ENCODE peak calls at places on chromosome 14, in nine cellular contexts. Y is testis; L is kidney; J is activated CD8-positive, alpha-beta T cell treated with anti-CD3 and anti-CD28 coated beads for 36 hours; W is neural crest cell; H is right lobe of liver; G is GM23338; D is HFF-Myc; O is pancreas. S is an unnamed sample.

GRCh38 chr14:99531221-99532096 is 50.2 kb downstream of the CCNK start:
- DNase-seq in Y (no peak), L (no peak), J (no peak), W (no peak), H (no peak), G (peak; percentile 53), D (no peak), O (no peak), S (peak; percentile 28)

GRCh38 chr14:91885113-91885712 is 17.9 kb upstream of the TC2N start:
- DNase-seq in Y (no peak), L (peak; percentile 55), J (no peak), W (no peak), H (no peak), G (no peak), D (no peak), O (no peak), S (no peak)

GRCh38 chr14:94756310-94756709 is 13.6 kb downstream of the GSC start:
- DNase-seq in Y (no peak), L (no peak), J (no peak), W (no peak), H (no peak), G (no peak), D (no peak), O (no peak), S (no peak)

GRCh38 chr14:20413785-20414117 is 450 bp upstream of the TEP1 start:
- DNase-seq in Y (peak; percentile 30), L (no peak), J (peak; percentile 45), W (no peak), H (no peak), G (peak; percentile 40), D (no peak), O (no peak), S (no peak)

GRCh38 chr14:60183724-60184596 is 18.8 kb upstream of the DHRS7 start:
- DNase-seq in Y (no peak), L (no peak), J (peak; percentile 18), W (peak; percentile 13), H (no peak), G (peak; percentile 84), D (no peak), O (no peak), S (no peak)

GRCh38 chr14:90785474-90785873 is 30.8 kb downstream of the TTC7B start:
- DNase-seq in Y (peak; percentile 49), L (peak; percentile 57), J (no peak), W (no peak), H (peak; percentile 53), G (peak; percentile 72), D (peak; percentile 19), O (peak; percentile 58), S (no peak)

GRCh38 chr14:106067935-106068334 is 541.6 kb downstream of the TMEM121 start:
- DNase-seq in Y (no peak), L (no peak), J (peak; percentile 22), W (no peak), H (no peak), G (no peak), D (no peak), O (no peak), S (no peak)

GRCh38 chr14:68576031-68576430 is 216.8 kb downstream of the ZFP36L1 start:
- DNase-seq in Y (no peak), L (no peak), J (no peak), W (no peak), H (no peak), G (no peak), D (no peak), O (no peak), S (no peak)

GRCh38 chr14:70755655-70756054 is 53.7 kb downstream of the MAP3K9 start:
- DNase-seq in Y (no peak), L (no peak), J (no peak), W (no peak), H (no peak), G (no peak), D (no peak), O (no peak), S (no peak)

GRCh38 chr14:55731881-55732498 is 152.0 kb downstream of the KTN1 start:
- DNase-seq in Y (peak; percentile 69), L (no peak), J (peak; percentile 72), W (peak; percentile 62), H (no peak), G (peak; percentile 79), D (no peak), O (no peak), S (no peak)

GRCh38 chr14:90273532-90273931 is 17.2 kb downstream of the PSMC1 start:
- DNase-seq in Y (peak; percentile 65), L (no peak), J (no peak), W (no peak), H (no peak), G (no peak), D (no peak), O (no peak), S (no peak)

GRCh38 chr14:105909046-105909827 is 382.9 kb downstream of the TMEM121 start:
- DNase-seq in Y (no peak), L (peak; percentile 43), J (no peak), W (no peak), H (no peak), G (no peak), D (no peak), O (peak; percentile 9), S (no peak)

GRCh38 chr14:56195727-56196126 is 77.5 kb downstream of the PELI2 start:
- DNase-seq in Y (no peak), L (peak; percentile 66), J (peak; percentile 70), W (no peak), H (no peak), G (no peak), D (peak; percentile 85), O (peak; percentile 41), S (no peak)

GRCh38 chr14:61147898-61148549 is 133.1 kb downstream of the TMEM30B start:
- DNase-seq in Y (no peak), L (peak; percentile 71), J (no peak), W (peak; percentile 17), H (no peak), G (peak; percentile 19), D (peak; percentile 95), O (no peak), S (peak; percentile 58)

GRCh38 chr14:96011609-96012008 is 27.6 kb upstream of the C14orf132 start:
- DNase-seq in Y (no peak), L (no peak), J (no peak), W (no peak), H (peak; percentile 49), G (no peak), D (no peak), O (no peak), S (no peak)

DNA sequence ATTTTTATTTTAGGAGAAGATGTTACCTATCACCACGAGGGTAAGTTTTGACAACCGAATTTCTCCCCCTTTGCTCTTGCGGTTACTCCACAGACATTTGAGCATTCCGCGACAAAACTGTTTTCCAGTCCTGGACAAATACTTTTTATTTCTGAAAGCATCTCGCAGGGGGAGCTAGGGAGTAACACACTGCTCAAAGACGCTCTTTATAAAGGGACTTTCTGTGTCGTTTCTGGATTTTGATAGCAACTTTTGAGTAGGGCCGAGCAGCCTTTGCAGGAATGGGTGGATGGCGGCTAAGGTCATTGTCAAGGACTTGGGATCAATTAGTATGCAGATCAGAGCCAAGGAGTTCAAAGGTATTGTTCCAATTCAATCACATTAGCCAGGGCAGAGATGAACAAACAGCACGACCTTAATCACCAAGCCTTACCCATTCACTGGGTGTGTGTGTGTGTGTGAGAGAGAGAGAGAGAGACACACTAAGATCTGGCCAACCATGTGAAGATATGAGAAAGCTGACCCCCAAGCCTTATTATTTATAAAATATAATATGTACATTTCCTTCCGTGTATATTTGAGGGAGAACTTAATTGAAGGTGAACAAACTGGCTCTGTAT is 613.6 kb downstream of the VRK1 start:
- DNase-seq in Y (no peak), L (no peak), J (no peak), W (peak; percentile 7), H (no peak), G (peak; percentile 36), D (no peak), O (no peak), S (no peak)
- TF ChIP-seq CTCF in Y (no peak), L (no peak), J (no peak), W (peak; percentile 24), H (no peak), G (no peak), D (no peak), O (no peak), S (no peak)

GRCh38 chr14:72892103-72892878 is 1.6 kb downstream of the DPF3 start:
- DNase-seq in Y (peak; percentile 33), L (peak; percentile 70), J (peak; percentile 49), W (no peak), H (no peak), G (peak; percentile 71), D (no peak), O (no peak), S (no peak)
- TF ChIP-seq CTCF in Y (no peak), L (no peak), J (no peak), W (no peak), H (no peak), G (no peak), D (no peak), O (no peak), S (no peak)

DNA sequence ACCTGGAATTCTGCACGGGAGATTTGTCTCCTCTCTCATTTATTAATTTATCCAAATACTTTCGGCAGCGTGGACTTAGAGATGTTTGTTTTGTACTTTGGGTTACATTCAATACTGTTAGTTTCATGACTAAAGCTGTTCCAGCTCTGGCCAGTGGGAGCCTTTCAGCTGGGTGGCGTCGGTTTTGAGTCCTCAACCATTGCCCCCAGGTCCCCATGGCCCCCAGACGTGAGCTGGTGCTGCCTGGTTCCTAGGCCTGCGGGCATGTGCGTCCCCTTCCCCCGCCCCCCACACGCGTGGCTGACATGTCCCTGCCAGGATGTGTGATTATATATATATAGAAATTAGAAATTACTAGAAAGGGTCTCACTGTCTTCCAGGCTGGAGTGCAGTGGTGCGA is 48.2 kb downstream of the KIF26A start:
- DNase-seq in Y (no peak), L (no peak), J (no peak), W (no peak), H (no peak), G (no peak), D (no peak), O (no peak), S (no peak)
- TF ChIP-seq CTCF in Y (no peak), L (no peak), J (no peak), W (no peak), H (no peak), G (no peak), D (no peak), O (peak; percentile 9), S (no peak)

GRCh38 chr14:59020382-59020781 is 168.1 kb upstream of the DAAM1 start:
- DNase-seq in Y (peak; percentile 30), L (no peak), J (peak; percentile 7), W (no peak), H (no peak), G (peak; percentile 52), D (no peak), O (no peak), S (no peak)
- TF ChIP-seq CTCF in Y (no peak), L (no peak), J (peak; percentile 22), W (peak; percentile 64), H (peak; percentile 35), G (peak; percentile 60), D (peak; percentile 50), O (no peak), S (peak; percentile 41)

GRCh38 chr14:101521978-101522377 is 39.3 kb upstream of the DIO3 start:
- DNase-seq in Y (no peak), L (no peak), J (no peak), W (no peak), H (no peak), G (no peak), D (no peak), O (no peak), S (no peak)
- TF ChIP-seq CTCF in Y (no peak), L (no peak), J (no peak), W (no peak), H (no peak), G (no peak), D (no peak), O (no peak), S (no peak)

GRCh38 chr14:58663494-58664111 is 25.8 kb downstream of the DACT1 start:
- DNase-seq in Y (no peak), L (no peak), J (no peak), W (no peak), H (no peak), G (peak; percentile 38), D (peak; percentile 22), O (no peak), S (peak; percentile 66)
- TF ChIP-seq CTCF in Y (no peak), L (no peak), J (no peak), W (no peak), H (no peak), G (no peak), D (no peak), O (no peak), S (no peak)

S was measured in AG04449.